ENCODE peak calls at places on chromosome 15, in nine cellular contexts. S is lung, O is lower lobe of right lung, R is fibroblast of lung, H is neural progenitor cell, J is IMR-90, D is upper lobe of right lung, T is psoas muscle, N is AG04450. U is an unnamed sample. For H3K27me3, the result is how much of the 10 kb centered on the place peaks cover.

GRCh38 chr15:45184562-45185041 is 3.2 kb downstream of the SHF start:
- DNase-seq in S (no peak), O (no peak), R (no peak), H (no peak), J (no peak), D (no peak), T (no peak), N (no peak), U (no peak)

GRCh38 chr15:76235186-76235826 is 76.0 kb downstream of the ETFA start:
- DNase-seq in S (no peak), O (no peak), R (peak), H (peak), J (peak), D (no peak), T (no peak), N (peak), U (peak)

GRCh38 chr15:100229181-100230163 is 112.3 kb downstream of the ADAMTS17 start:
- DNase-seq in S (no peak), O (no peak), R (no peak), H (no peak), J (no peak), D (no peak), T (no peak), N (no peak), U (no peak)

GRCh38 chr15:93231261-93231939 is 142.4 kb upstream of the RGMA start:
- DNase-seq in S (no peak), O (no peak), R (no peak), H (no peak), J (no peak), D (no peak), T (no peak), N (no peak), U (no peak)

GRCh38 chr15:70152070-70152480 is 54.4 kb upstream of the TLE3 start:
- DNase-seq in S (no peak), O (no peak), R (peak), H (no peak), J (peak), D (no peak), T (no peak), N (no peak), U (no peak)

GRCh38 chr15:41782486-41783271 is 8.4 kb downstream of the MAPKBP1 start:
- DNase-seq in S (no peak), O (no peak), R (no peak), H (peak), J (no peak), D (no peak), T (no peak), N (no peak), U (no peak)

GRCh38 chr15:76994971-76995945 is at the start of gene PSTPIP1:
- DNase-seq in S (no peak), O (peak), R (no peak), H (no peak), J (no peak), D (peak), T (peak), N (no peak), U (no peak)

GRCh38 chr15:68566377-68566954 is 12.3 kb upstream of the CORO2B start:
- DNase-seq in S (no peak), O (no peak), R (no peak), H (no peak), J (no peak), D (peak), T (no peak), N (no peak), U (no peak)

GRCh38 chr15:60405405-60405804 is 7.6 kb upstream of the ANXA2 start:
- DNase-seq in S (no peak), O (no peak), R (no peak), H (no peak), J (no peak), D (no peak), T (no peak), N (no peak), U (no peak)

GRCh38 chr15:85094685-85095084 is 113.0 kb downstream of the PDE8A start:
- DNase-seq in S (no peak), O (no peak), R (peak), H (no peak), J (peak), D (no peak), T (no peak), N (peak), U (no peak)

GRCh38 chr15:34206016-34206415 is 3.9 kb downstream of the KATNBL1 start:
- DNase-seq in S (no peak), O (no peak), R (peak), H (no peak), J (peak), D (no peak), T (no peak), N (no peak), U (no peak)

GRCh38 chr15:61327019-61327631 is 98.0 kb upstream of the RORA start:
- DNase-seq in S (no peak), O (no peak), R (no peak), H (no peak), J (no peak), D (no peak), T (peak), N (no peak), U (no peak)

GRCh38 chr15:40235201-40235890 is 3.5 kb upstream of the PAK6 start:
- DNase-seq in S (no peak), O (no peak), R (no peak), H (no peak), J (no peak), D (peak), T (no peak), N (no peak), U (no peak)

GRCh38 chr15:67048281-67049279 is 16.8 kb upstream of the SMAD3 start:
- DNase-seq in S (peak), O (peak), R (peak), H (no peak), J (peak), D (peak), T (no peak), N (peak), U (peak)

GRCh38 chr15:77468896-77469295 is 48.2 kb downstream of the HMG20A start:
- DNase-seq in S (no peak), O (no peak), R (no peak), H (no peak), J (no peak), D (no peak), T (no peak), N (no peak), U (no peak)

GRCh38 chr15:28901987-28902745 is 16.4 kb downstream of the APBA2 start:
- DNase-seq in S (no peak), O (no peak), R (no peak), H (peak), J (no peak), D (peak), T (no peak), N (no peak), U (no peak)

GRCh38 chr15:69595009-69595825 is 142.6 kb downstream of the RPLP1 start:
- DNase-seq in S (peak), O (peak), R (peak), H (no peak), J (no peak), D (peak), T (peak), N (no peak), U (no peak)

GRCh38 chr15:78808550-78808949 is 2.7 kb downstream of the ADAMTS7 start:
- DNase-seq in S (no peak), O (no peak), R (peak), H (peak), J (peak), D (no peak), T (no peak), N (no peak), U (no peak)

GRCh38 chr15:92429378-92430066 is 35.8 kb downstream of the ST8SIA2 start:
- DNase-seq in S (no peak), O (no peak), R (peak), H (peak), J (peak), D (no peak), T (no peak), N (peak), U (no peak)

GRCh38 chr15:91192285-91193058 is 92.4 kb downstream of the SV2B start:
- DNase-seq in S (no peak), O (no peak), R (no peak), H (no peak), J (no peak), D (no peak), T (no peak), N (no peak), U (no peak)

GRCh38 chr15:76935620-76936019 is 4.1 kb downstream of the RCN2 start:
- DNase-seq in S (no peak), O (no peak), R (no peak), H (peak), J (no peak), D (no peak), T (no peak), N (no peak), U (no peak)

GRCh38 chr15:35958936-35959335 is 413.0 kb upstream of the DPH6 start:
- DNase-seq in S (no peak), O (no peak), R (peak), H (no peak), J (peak), D (no peak), T (no peak), N (no peak), U (no peak)

GRCh38 chr15:45795487-45796069 is 160.7 kb downstream of the SQOR start:
- DNase-seq in S (peak), O (no peak), R (no peak), H (peak), J (peak), D (no peak), T (no peak), N (no peak), U (peak)

GRCh38 chr15:70670680-70671079 is 92.7 kb downstream of the UACA start:
- DNase-seq in S (no peak), O (no peak), R (no peak), H (no peak), J (no peak), D (no peak), T (no peak), N (no peak), U (no peak)

GRCh38 chr15:63048986-63049665 is 6.6 kb downstream of the TPM1 start:
- DNase-seq in S (peak), O (peak), R (peak), H (peak), J (peak), D (peak), T (peak), N (no peak), U (no peak)

GRCh38 chr15:42042602-42043400 is 22.0 kb upstream of the PLA2G4E start:
- DNase-seq in S (no peak), O (no peak), R (no peak), H (no peak), J (no peak), D (no peak), T (no peak), N (no peak), U (no peak)

GRCh38 chr15:48559270-48559669 is 86.2 kb downstream of the FBN1 start:
- DNase-seq in S (no peak), O (no peak), R (peak), H (peak), J (peak), D (no peak), T (peak), N (peak), U (no peak)

DNA sequence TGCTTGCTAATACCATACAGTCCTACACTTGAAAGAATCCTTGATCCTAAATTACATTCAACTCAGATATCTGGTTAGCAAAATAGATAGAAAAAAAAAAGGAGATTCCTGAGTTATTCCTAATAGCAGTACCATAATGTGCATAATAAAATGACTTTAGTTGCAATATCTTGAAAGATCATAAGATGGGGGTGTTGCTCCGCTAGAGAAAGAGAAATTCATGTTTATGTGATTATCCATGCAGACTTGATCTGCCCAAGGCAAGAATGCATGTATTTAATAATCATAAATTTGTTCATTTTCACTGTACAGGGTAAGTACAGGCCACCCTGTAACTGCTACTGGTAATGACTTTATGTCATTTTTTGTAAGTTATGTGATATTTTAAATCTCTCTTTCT is 84.7 kb downstream of the HCN4 start:
- DNase-seq in S (no peak), O (no peak), R (peak), H (no peak), J (peak), D (no peak), T (no peak), N (no peak), U (no peak)
- TF ChIP-seq CTCF in S (no peak), O (no peak), R (peak), H (no peak), J (peak), D (no peak), T (peak), N (peak), U (peak)

GRCh38 chr15:52289629-52290081 is 5.9 kb downstream of the MYO5C start:
- DNase-seq in S (peak), O (peak), R (peak), H (peak), J (no peak), D (no peak), T (no peak), N (no peak), U (no peak)
- H3K4me3 ChIP-seq in S (no peak), O (peak), R (no peak), H (no peak), J (no peak), D (no peak), T (no peak), N (no peak), U (no peak)

GRCh38 chr15:82060817-82061216 is 15.0 kb upstream of the MEX3B start:
- DNase-seq in S (no peak), O (no peak), R (no peak), H (no peak), J (no peak), D (no peak), T (no peak), N (no peak), U (no peak)

GRCh38 chr15:82063055-82063454 is 17.2 kb upstream of the MEX3B start:
- DNase-seq in S (no peak), O (no peak), R (no peak), H (peak), J (no peak), D (no peak), T (no peak), N (no peak), U (no peak)

GRCh38 chr15:82058517-82059204 is 12.8 kb upstream of the MEX3B start:
- DNase-seq in S (no peak), O (no peak), R (no peak), H (no peak), J (no peak), D (no peak), T (no peak), N (no peak), U (no peak)

GRCh38 chr15:82064824-82065223 is 19.0 kb upstream of the MEX3B start:
- DNase-seq in S (no peak), O (no peak), R (peak), H (no peak), J (peak), D (no peak), T (no peak), N (no peak), U (no peak)

GRCh38 chr15:82062479-82062878 is 16.7 kb upstream of the MEX3B start:
- DNase-seq in S (no peak), O (no peak), R (no peak), H (no peak), J (no peak), D (no peak), T (no peak), N (no peak), U (no peak)
- H3K27me3 ChIP-seq in S (under half), O (half or more), R (under half), H (half or more), J (under half), D (half or more), T (under half), N (under half), U (under half)

GRCh38 chr15:83658406-83658805 is 4.5 kb downstream of the ADAMTSL3 start:
- DNase-seq in S (no peak), O (no peak), R (no peak), H (no peak), J (no peak), D (no peak), T (peak), N (no peak), U (no peak)

GRCh38 chr15:83659011-83659811 is 5.3 kb downstream of the ADAMTSL3 start:
- DNase-seq in S (no peak), O (no peak), R (no peak), H (no peak), J (no peak), D (no peak), T (peak), N (no peak), U (no peak)

GRCh38 chr15:83656192-83656591 is 2.3 kb downstream of the ADAMTSL3 start:
- DNase-seq in S (no peak), O (no peak), R (no peak), H (no peak), J (no peak), D (no peak), T (no peak), N (no peak), U (no peak)

GRCh38 chr15:83656943-83657528 is 3.1 kb downstream of the ADAMTSL3 start:
- DNase-seq in S (no peak), O (no peak), R (no peak), H (no peak), J (no peak), D (no peak), T (no peak), N (no peak), U (no peak)

GRCh38 chr15:83657549-83657948 is 3.6 kb downstream of the ADAMTSL3 start:
- DNase-seq in S (no peak), O (no peak), R (no peak), H (peak), J (no peak), D (no peak), T (no peak), N (no peak), U (no peak)
- TF ChIP-seq CTCF in S (no peak), O (no peak), R (peak), H (peak), J (no peak), D (peak), T (no peak), N (peak), U (no peak)